ENCODE peak calls at places on chromosomes 2 and 18, in nine cellular contexts. N, C, D, T, J, E, O, Y and L are unnamed samples.

GRCh38 chr2:61493523-61493942 is 22.6 kb upstream of the USP34 start:
- DNase-seq in N (no peak), C (no peak), D (peak; percentile 59), T (no peak), J (peak; percentile 19), E (no peak), O (no peak), Y (no peak), L (no peak)

GRCh38 chr2:176140520-176141317 is 10.6 kb upstream of the HOXD4 start:
- DNase-seq in N (peak; percentile 65), C (peak; percentile 83), D (no peak), T (peak; percentile 57), J (peak; percentile 76), E (peak; percentile 52), O (peak; percentile 85), Y (peak; percentile 59), L (no peak)

GRCh38 chr18:58195278-58195721 is 151.3 kb downstream of the NEDD4L start:
- DNase-seq in N (no peak), C (no peak), D (no peak), T (peak; percentile 74), J (peak; percentile 67), E (no peak), O (peak; percentile 70), Y (no peak), L (no peak)

GRCh38 chr2:7982054-7982453 is 699.8 kb upstream of the ID2 start:
- DNase-seq in N (no peak), C (no peak), D (no peak), T (no peak), J (no peak), E (no peak), O (no peak), Y (no peak), L (no peak)

GRCh38 chr2:163558286-163559009 is 177.4 kb downstream of the FIGN start:
- DNase-seq in N (no peak), C (no peak), D (peak; percentile 16), T (no peak), J (no peak), E (no peak), O (no peak), Y (no peak), L (no peak)

GRCh38 chr2:68438455-68439303 is 28.4 kb downstream of the FBXO48 start:
- DNase-seq in N (no peak), C (no peak), D (no peak), T (peak; percentile 19), J (no peak), E (no peak), O (no peak), Y (no peak), L (no peak)

GRCh38 chr2:125086313-125087184 is 1061.5 kb downstream of the CNTNAP5 start:
- DNase-seq in N (no peak), C (no peak), D (no peak), T (peak; percentile 64), J (peak; percentile 41), E (no peak), O (no peak), Y (no peak), L (no peak)

GRCh38 chr2:30978854-30979253 is 159.4 kb downstream of the GALNT14 start:
- DNase-seq in N (no peak), C (no peak), D (no peak), T (no peak), J (no peak), E (no peak), O (no peak), Y (no peak), L (no peak)

GRCh38 chr2:172484253-172484652 is 56.9 kb downstream of the ITGA6 start:
- DNase-seq in N (no peak), C (no peak), D (peak; percentile 8), T (no peak), J (peak; percentile 46), E (no peak), O (no peak), Y (no peak), L (no peak)

GRCh38 chr2:30422437-30422805 is 24.6 kb upstream of the LCLAT1 start:
- DNase-seq in N (no peak), C (peak; percentile 82), D (no peak), T (no peak), J (peak; percentile 68), E (peak; percentile 49), O (no peak), Y (peak; percentile 29), L (no peak)

GRCh38 chr2:46488389-46488788 is 9.0 kb downstream of the TMEM247 start:
- DNase-seq in N (no peak), C (no peak), D (no peak), T (no peak), J (no peak), E (no peak), O (no peak), Y (no peak), L (no peak)

GRCh38 chr2:568639-568963 is 108.6 kb downstream of the TMEM18 start:
- DNase-seq in N (no peak), C (no peak), D (no peak), T (no peak), J (no peak), E (no peak), O (no peak), Y (no peak), L (no peak)

GRCh38 chr2:119713819-119714490 is 35.0 kb downstream of the TMEM177 start:
- DNase-seq in N (no peak), C (no peak), D (no peak), T (no peak), J (no peak), E (no peak), O (no peak), Y (no peak), L (no peak)

GRCh38 chr2:49044680-49045079 is 109.6 kb downstream of the FSHR start:
- DNase-seq in N (no peak), C (no peak), D (no peak), T (no peak), J (no peak), E (no peak), O (no peak), Y (no peak), L (peak; percentile 5)

GRCh38 chr2:214035091-214035852 is 375.6 kb upstream of the VWC2L start:
- DNase-seq in N (no peak), C (peak; percentile 27), D (no peak), T (no peak), J (no peak), E (no peak), O (no peak), Y (no peak), L (no peak)

GRCh38 chr2:20212871-20213503 is 11.9 kb downstream of the SDC1 start:
- DNase-seq in N (no peak), C (no peak), D (no peak), T (peak; percentile 51), J (no peak), E (no peak), O (peak; percentile 89), Y (no peak), L (no peak)

GRCh38 chr2:20214566-20215182 is 10.3 kb downstream of the SDC1 start:
- DNase-seq in N (no peak), C (no peak), D (no peak), T (no peak), J (no peak), E (no peak), O (no peak), Y (no peak), L (no peak)

GRCh38 chr2:20212459-20212870 is 12.5 kb downstream of the SDC1 start:
- DNase-seq in N (no peak), C (no peak), D (peak; percentile 29), T (no peak), J (no peak), E (no peak), O (peak; percentile 59), Y (no peak), L (no peak)

GRCh38 chr2:20215183-20216040 is 9.5 kb downstream of the SDC1 start:
- DNase-seq in N (no peak), C (no peak), D (no peak), T (no peak), J (no peak), E (no peak), O (peak; percentile 43), Y (no peak), L (no peak)

GRCh38 chr2:20213651-20214565 is 11.0 kb downstream of the SDC1 start:
- DNase-seq in N (no peak), C (no peak), D (no peak), T (no peak), J (no peak), E (no peak), O (peak; percentile 66), Y (no peak), L (no peak)
- H3K4me3 ChIP-seq in N (no peak overlapping the region), C (no peak overlapping the region), D (no peak overlapping the region), T (no peak overlapping the region), J (no peak overlapping the region), E (no peak overlapping the region), O (no peak overlapping the region), Y (no peak overlapping the region), L (no peak overlapping the region)

GRCh38 chr2:45268631-45269030 is 259.4 kb upstream of the SIX2 start:
- DNase-seq in N (no peak), C (no peak), D (no peak), T (no peak), J (no peak), E (no peak), O (no peak), Y (no peak), L (no peak)
- H3K4me1 ChIP-seq in N (no peaks in the 10 kb centered on the region), C (peaks cover 33% of the 10 kb centered on the region), D (no peaks in the 10 kb centered on the region), T (peaks cover 18% of the 10 kb centered on the region), J (no peaks in the 10 kb centered on the region), E (no peaks in the 10 kb centered on the region), O (no peaks in the 10 kb centered on the region), Y (no peaks in the 10 kb centered on the region), L (no peaks in the 10 kb centered on the region)

GRCh38 chr2:12732663-12733062 is 15.9 kb downstream of the TRIB2 start:
- DNase-seq in N (peak; percentile 64), C (no peak), D (no peak), T (peak; percentile 79), J (no peak), E (no peak), O (no peak), Y (peak; percentile 65), L (no peak)

GRCh38 chr2:12731701-12732280 is 15.1 kb downstream of the TRIB2 start:
- DNase-seq in N (no peak), C (no peak), D (no peak), T (no peak), J (no peak), E (no peak), O (no peak), Y (no peak), L (no peak)

GRCh38 chr2:12728221-12728777 is 11.6 kb downstream of the TRIB2 start:
- DNase-seq in N (no peak), C (peak; percentile 94), D (no peak), T (no peak), J (peak; percentile 28), E (peak; percentile 41), O (no peak), Y (no peak), L (no peak)

GRCh38 chr2:12727641-12728040 is 10.9 kb downstream of the TRIB2 start:
- DNase-seq in N (no peak), C (no peak), D (no peak), T (no peak), J (no peak), E (no peak), O (no peak), Y (no peak), L (no peak)

GRCh38 chr2:12730265-12730664 is 13.5 kb downstream of the TRIB2 start:
- DNase-seq in N (no peak), C (no peak), D (no peak), T (no peak), J (no peak), E (no peak), O (no peak), Y (no peak), L (no peak)
- H3K36me3 ChIP-seq in N (peaks cover 82% of the 10 kb centered on the region), C (peaks cover 86% of the 10 kb centered on the region), D (peaks cover 29% of the 10 kb centered on the region), T (no peaks in the 10 kb centered on the region), J (no peaks in the 10 kb centered on the region), E (peaks cover 31% of the 10 kb centered on the region), O (peaks cover 49% of the 10 kb centered on the region), Y (peaks cover 70% of the 10 kb centered on the region), L (peaks cover 21% of the 10 kb centered on the region)

GRCh38 chr2:190182071-190182524 is 119.6 kb upstream of the MSTN start:
- DNase-seq in N (no peak), C (no peak), D (no peak), T (no peak), J (no peak), E (no peak), O (no peak), Y (no peak), L (no peak)
- H3K4me3 ChIP-seq in N (peak overlapping the region; percentile 76), C (no peak overlapping the region), D (no peak overlapping the region), T (no peak overlapping the region), J (peak overlapping the region; percentile 4), E (no peak overlapping the region), O (no peak overlapping the region), Y (peak overlapping the region; percentile 84), L (no peak overlapping the region)